ENCODE peak calls at places on chromosomes 3 and 15, in seven cellular contexts. One of them, this sample, is unnamed. For H3K4me1, the result is how much of the 10 kb centered on the place peaks cover.

GRCh38 chr15:64146885-64147681 is 4.4 kb upstream of the SNX22 start:
- DNase-seq in OCI-LY7: no peak
- DNase-seq in GM23338: no peak
- DNase-seq in uterus: no peak
- DNase-seq in Peyer's patch: no peak
- DNase-seq in SK-N-SH: peak
- DNase-seq in H9: no peak
- DNase-seq in this sample: peak

GRCh38 chr3:106811376-106811775 is 565.9 kb upstream of the CCDC54 start:
- DNase-seq in OCI-LY7: no peak
- DNase-seq in GM23338: no peak
- DNase-seq in uterus: no peak
- DNase-seq in Peyer's patch: no peak
- DNase-seq in SK-N-SH: no peak
- DNase-seq in H9: no peak
- DNase-seq in this sample: no peak

GRCh38 chr15:38690737-38691332 is 126.2 kb upstream of the RASGRP1 start:
- DNase-seq in OCI-LY7: peak
- DNase-seq in GM23338: peak
- DNase-seq in uterus: peak
- DNase-seq in Peyer's patch: peak
- DNase-seq in SK-N-SH: peak
- DNase-seq in H9: peak
- DNase-seq in this sample: no peak

GRCh38 chr3:49803464-49804140 is 541 bp downstream of the INKA1 start:
- DNase-seq in OCI-LY7: peak
- DNase-seq in GM23338: peak
- DNase-seq in uterus: peak
- DNase-seq in Peyer's patch: peak
- DNase-seq in SK-N-SH: peak
- DNase-seq in H9: peak
- DNase-seq in this sample: peak

GRCh38 chr3:191358929-191359328 is 28.6 kb upstream of the UTS2B start:
- DNase-seq in OCI-LY7: no peak
- DNase-seq in GM23338: peak
- DNase-seq in uterus: no peak
- DNase-seq in Peyer's patch: no peak
- DNase-seq in SK-N-SH: no peak
- DNase-seq in H9: no peak
- DNase-seq in this sample: no peak

GRCh38 chr15:74387988-74388955 is 20.8 kb upstream of the CYP11A1 start:
- DNase-seq in OCI-LY7: no peak
- DNase-seq in GM23338: peak
- DNase-seq in uterus: no peak
- DNase-seq in Peyer's patch: no peak
- DNase-seq in SK-N-SH: no peak
- DNase-seq in H9: no peak
- DNase-seq in this sample: no peak

GRCh38 chr3:152942366-152942765 is 107.4 kb downstream of the P2RY1 start:
- DNase-seq in OCI-LY7: no peak
- DNase-seq in GM23338: no peak
- DNase-seq in uterus: no peak
- DNase-seq in Peyer's patch: no peak
- DNase-seq in SK-N-SH: no peak
- DNase-seq in H9: no peak
- DNase-seq in this sample: no peak

GRCh38 chr15:33132722-33133345 is 61.7 kb downstream of the FMN1 start:
- DNase-seq in OCI-LY7: peak
- DNase-seq in GM23338: peak
- DNase-seq in uterus: no peak
- DNase-seq in Peyer's patch: no peak
- DNase-seq in SK-N-SH: peak
- DNase-seq in H9: peak
- DNase-seq in this sample: no peak

GRCh38 chr15:31214864-31215489 is 111.7 kb upstream of the KLF13 start:
- DNase-seq in OCI-LY7: no peak
- DNase-seq in GM23338: no peak
- DNase-seq in uterus: peak
- DNase-seq in Peyer's patch: no peak
- DNase-seq in SK-N-SH: no peak
- DNase-seq in H9: no peak
- DNase-seq in this sample: peak

DNA sequence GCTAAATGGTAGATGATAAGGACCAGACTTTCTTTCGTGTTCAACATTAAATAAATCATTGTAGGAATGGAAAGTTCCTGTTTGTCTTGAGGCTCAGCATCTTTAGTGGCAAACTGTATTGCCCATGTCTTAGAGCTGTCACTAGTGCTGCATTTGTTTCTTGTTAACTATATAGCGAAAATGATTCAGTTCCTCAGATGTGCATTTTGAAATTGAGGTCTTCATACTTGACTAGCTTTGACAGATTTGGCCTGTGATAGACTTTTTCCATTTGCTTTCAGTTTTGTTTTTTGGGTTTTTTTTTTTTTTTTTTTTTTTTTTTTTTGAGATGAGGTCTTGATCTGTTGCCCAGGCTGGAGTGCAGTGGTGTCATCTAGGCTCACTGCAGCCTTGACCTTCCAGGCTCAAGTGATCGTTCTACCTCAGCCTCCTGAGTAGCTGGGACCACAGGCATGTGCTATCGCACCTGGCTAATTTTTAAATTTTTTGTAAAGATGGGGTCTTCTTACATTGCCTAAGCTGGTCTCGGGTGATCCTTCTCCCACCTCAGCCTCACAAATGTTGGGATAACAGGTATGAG is 9.5 kb upstream of the RPLP1 start:
- DNase-seq in OCI-LY7: peak
- DNase-seq in GM23338: no peak
- DNase-seq in uterus: no peak
- DNase-seq in Peyer's patch: no peak
- DNase-seq in SK-N-SH: no peak
- DNase-seq in H9: no peak
- DNase-seq in this sample: no peak
- H3K27ac ChIP-seq in OCI-LY7: no peak
- H3K27ac ChIP-seq in GM23338: no peak
- H3K27ac ChIP-seq in uterus: no peak
- H3K27ac ChIP-seq in Peyer's patch: no peak
- H3K27ac ChIP-seq in SK-N-SH: no peak
- H3K27ac ChIP-seq in H9: no peak
- H3K27ac ChIP-seq in this sample: no peak

GRCh38 chr3:43865376-43865775 is 174.6 kb downstream of the ABHD5 start:
- DNase-seq in OCI-LY7: no peak
- DNase-seq in GM23338: no peak
- DNase-seq in uterus: no peak
- DNase-seq in Peyer's patch: no peak
- DNase-seq in SK-N-SH: no peak
- DNase-seq in H9: peak
- DNase-seq in this sample: peak
- H3K4me1 ChIP-seq in OCI-LY7: under half
- H3K4me1 ChIP-seq in GM23338: under half
- H3K4me1 ChIP-seq in uterus: under half
- H3K4me1 ChIP-seq in Peyer's patch: under half
- H3K4me1 ChIP-seq in SK-N-SH: under half
- H3K4me1 ChIP-seq in H9: under half
- H3K4me1 ChIP-seq in this sample: under half

DNA sequence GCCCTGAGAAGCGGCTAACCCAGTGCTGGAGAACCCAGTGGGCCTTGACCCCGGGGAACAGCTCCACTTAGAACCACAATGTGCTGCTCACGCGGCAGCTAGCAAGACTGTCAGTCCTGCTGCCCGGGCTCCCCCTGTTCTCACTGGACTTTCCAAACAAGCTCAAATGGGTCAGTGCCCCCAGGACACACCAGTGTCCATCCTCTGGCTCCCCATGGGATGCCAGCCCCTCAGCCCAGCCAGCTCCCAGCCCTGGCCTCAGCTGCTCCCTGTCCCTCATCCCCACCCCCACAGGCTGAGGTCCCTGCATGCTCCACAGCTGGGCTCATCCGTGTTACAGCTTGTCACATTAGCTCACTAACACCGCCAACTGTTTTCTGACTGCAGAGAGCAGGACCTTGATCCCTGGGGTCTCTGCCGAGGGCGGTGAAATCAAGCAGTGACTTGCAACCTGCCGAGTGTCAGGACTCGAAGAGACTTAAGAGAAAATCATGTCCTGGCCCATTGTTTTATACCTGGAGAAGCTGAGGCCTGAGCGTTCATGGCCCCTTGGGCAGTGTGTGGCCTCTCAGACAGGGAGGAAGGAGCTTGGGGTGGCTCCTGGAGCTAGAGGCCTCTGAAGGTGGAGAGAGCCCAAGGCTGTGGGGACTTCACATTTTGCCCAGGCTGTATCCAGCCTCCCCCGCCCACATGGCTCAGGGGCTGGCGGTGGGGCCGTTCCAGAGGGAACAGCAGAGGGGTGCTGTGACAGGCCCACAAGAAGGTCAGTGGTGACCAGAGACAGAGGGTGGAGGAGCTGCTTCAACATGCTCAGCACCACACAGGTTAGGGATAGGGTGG is 157.5 kb downstream of the MEGF11 start:
- DNase-seq in OCI-LY7: no peak
- DNase-seq in GM23338: no peak
- DNase-seq in uterus: no peak
- DNase-seq in Peyer's patch: no peak
- DNase-seq in SK-N-SH: no peak
- DNase-seq in H9: no peak
- DNase-seq in this sample: peak
- H3K27ac ChIP-seq in OCI-LY7: no peak
- H3K27ac ChIP-seq in GM23338: no peak
- H3K27ac ChIP-seq in uterus: no peak
- H3K27ac ChIP-seq in Peyer's patch: no peak
- H3K27ac ChIP-seq in SK-N-SH: no peak
- H3K27ac ChIP-seq in H9: no peak
- H3K27ac ChIP-seq in this sample: no peak

GRCh38 chr3:33430061-33430460 is 10.1 kb downstream of the UBP1 start:
- DNase-seq in OCI-LY7: no peak
- DNase-seq in GM23338: no peak
- DNase-seq in uterus: no peak
- DNase-seq in Peyer's patch: no peak
- DNase-seq in SK-N-SH: no peak
- DNase-seq in H9: no peak
- DNase-seq in this sample: no peak

GRCh38 chr3:33430571-33430970 is 9.6 kb downstream of the UBP1 start:
- DNase-seq in OCI-LY7: no peak
- DNase-seq in GM23338: peak
- DNase-seq in uterus: no peak
- DNase-seq in Peyer's patch: no peak
- DNase-seq in SK-N-SH: no peak
- DNase-seq in H9: no peak
- DNase-seq in this sample: no peak

GRCh38 chr3:33426630-33427341 is 13.4 kb downstream of the UBP1 start:
- DNase-seq in OCI-LY7: no peak
- DNase-seq in GM23338: no peak
- DNase-seq in uterus: no peak
- DNase-seq in Peyer's patch: no peak
- DNase-seq in SK-N-SH: no peak
- DNase-seq in H9: no peak
- DNase-seq in this sample: no peak

GRCh38 chr3:33426068-33426467 is 14.1 kb downstream of the UBP1 start:
- DNase-seq in OCI-LY7: no peak
- DNase-seq in GM23338: peak
- DNase-seq in uterus: no peak
- DNase-seq in Peyer's patch: no peak
- DNase-seq in SK-N-SH: no peak
- DNase-seq in H9: peak
- DNase-seq in this sample: no peak

GRCh38 chr3:33428812-33429211 is 11.4 kb downstream of the UBP1 start:
- DNase-seq in OCI-LY7: no peak
- DNase-seq in GM23338: peak
- DNase-seq in uterus: no peak
- DNase-seq in Peyer's patch: no peak
- DNase-seq in SK-N-SH: no peak
- DNase-seq in H9: no peak
- DNase-seq in this sample: no peak
- H3K4me1 ChIP-seq in OCI-LY7: under half
- H3K4me1 ChIP-seq in GM23338: half or more
- H3K4me1 ChIP-seq in uterus: under half
- H3K4me1 ChIP-seq in Peyer's patch: under half
- H3K4me1 ChIP-seq in SK-N-SH: under half
- H3K4me1 ChIP-seq in H9: under half
- H3K4me1 ChIP-seq in this sample: under half

GRCh38 chr3:186551387-186551786 is 7.2 kb upstream of the CRYGS start:
- DNase-seq in OCI-LY7: no peak
- DNase-seq in GM23338: no peak
- DNase-seq in uterus: no peak
- DNase-seq in Peyer's patch: no peak
- DNase-seq in SK-N-SH: no peak
- DNase-seq in H9: no peak
- DNase-seq in this sample: no peak
- H3K27ac ChIP-seq in OCI-LY7: no peak
- H3K27ac ChIP-seq in GM23338: no peak
- H3K27ac ChIP-seq in uterus: no peak
- H3K27ac ChIP-seq in Peyer's patch: no peak
- H3K27ac ChIP-seq in SK-N-SH: no peak
- H3K27ac ChIP-seq in H9: no peak
- H3K27ac ChIP-seq in this sample: no peak

GRCh38 chr15:27868828-27869404 is 230.2 kb downstream of the OCA2 start:
- DNase-seq in OCI-LY7: no peak
- DNase-seq in GM23338: no peak
- DNase-seq in uterus: no peak
- DNase-seq in Peyer's patch: no peak
- DNase-seq in SK-N-SH: no peak
- DNase-seq in H9: no peak
- DNase-seq in this sample: no peak

GRCh38 chr15:27872355-27872754 is 226.8 kb downstream of the OCA2 start:
- DNase-seq in OCI-LY7: no peak
- DNase-seq in GM23338: no peak
- DNase-seq in uterus: no peak
- DNase-seq in Peyer's patch: no peak
- DNase-seq in SK-N-SH: no peak
- DNase-seq in H9: no peak
- DNase-seq in this sample: no peak

GRCh38 chr15:27867861-27868260 is 231.3 kb downstream of the OCA2 start:
- DNase-seq in OCI-LY7: no peak
- DNase-seq in GM23338: no peak
- DNase-seq in uterus: no peak
- DNase-seq in Peyer's patch: no peak
- DNase-seq in SK-N-SH: no peak
- DNase-seq in H9: no peak
- DNase-seq in this sample: no peak

GRCh38 chr15:27871078-27871695 is 227.9 kb downstream of the OCA2 start:
- DNase-seq in OCI-LY7: no peak
- DNase-seq in GM23338: no peak
- DNase-seq in uterus: no peak
- DNase-seq in Peyer's patch: no peak
- DNase-seq in SK-N-SH: no peak
- DNase-seq in H9: no peak
- DNase-seq in this sample: no peak

GRCh38 chr15:27869697-27870281 is 229.3 kb downstream of the OCA2 start:
- DNase-seq in OCI-LY7: no peak
- DNase-seq in GM23338: peak
- DNase-seq in uterus: no peak
- DNase-seq in Peyer's patch: no peak
- DNase-seq in SK-N-SH: no peak
- DNase-seq in H9: no peak
- DNase-seq in this sample: no peak
- H3K4me1 ChIP-seq in OCI-LY7: under half
- H3K4me1 ChIP-seq in GM23338: under half
- H3K4me1 ChIP-seq in uterus: under half
- H3K4me1 ChIP-seq in Peyer's patch: under half
- H3K4me1 ChIP-seq in SK-N-SH: under half
- H3K4me1 ChIP-seq in H9: under half
- H3K4me1 ChIP-seq in this sample: under half

GRCh38 chr3:170040283-170040907 is 2.6 kb downstream of the GPR160 start:
- DNase-seq in OCI-LY7: no peak
- DNase-seq in GM23338: peak
- DNase-seq in uterus: no peak
- DNase-seq in Peyer's patch: no peak
- DNase-seq in SK-N-SH: no peak
- DNase-seq in H9: no peak
- DNase-seq in this sample: no peak
- H3K27ac ChIP-seq in OCI-LY7: peak
- H3K27ac ChIP-seq in GM23338: no peak
- H3K27ac ChIP-seq in uterus: no peak
- H3K27ac ChIP-seq in Peyer's patch: no peak
- H3K27ac ChIP-seq in SK-N-SH: no peak
- H3K27ac ChIP-seq in H9: no peak
- H3K27ac ChIP-seq in this sample: no peak

This sample was measured in suprapubic skin.